ENCODE peak calls at places on chromosome 5, in six cellular contexts. One of them, this sample, is unnamed.
A peak's percentile ranks its signal among the peaks of the same experiment; 100 is the strongest.

GRCh38 chr5:5645891-5646290 is 223.4 kb downstream of the ICE1 start:
- DNase-seq in uterus: no peak
- DNase-seq in right lobe of liver: no peak
- DNase-seq in breast epithelium: no peak
- DNase-seq in mammary epithelial cell: no peak
- DNase-seq in prostate gland: no peak
- DNase-seq in this sample: no peak

GRCh38 chr5:11037080-11037479 is 276.0 kb upstream of the DAP start:
- DNase-seq in uterus: no peak
- DNase-seq in breast epithelium: no peak
- DNase-seq in mammary epithelial cell: no peak
- DNase-seq in prostate gland: no peak
- DNase-seq in right lobe of liver: no peak
- DNase-seq in this sample: no peak

GRCh38 chr5:180353226-180353962 is at the start of gene GFPT2:
- DNase-seq in breast epithelium: peak; percentile 63
- DNase-seq in prostate gland: peak; percentile 64
- DNase-seq in right lobe of liver: peak; percentile 70
- DNase-seq in uterus: peak; percentile 86
- DNase-seq in mammary epithelial cell: peak; percentile 30
- DNase-seq in this sample: peak; percentile 82

GRCh38 chr5:106521701-106522100 is 1149.0 kb downstream of the EFNA5 start:
- DNase-seq in breast epithelium: no peak
- DNase-seq in uterus: no peak
- DNase-seq in mammary epithelial cell: peak; percentile 57
- DNase-seq in prostate gland: no peak
- DNase-seq in right lobe of liver: no peak
- DNase-seq in this sample: no peak

GRCh38 chr5:176365663-176366574 is 632 bp downstream of the ARL10 start:
- DNase-seq in mammary epithelial cell: no peak
- DNase-seq in breast epithelium: no peak
- DNase-seq in uterus: no peak
- DNase-seq in right lobe of liver: peak; percentile 67
- DNase-seq in prostate gland: no peak
- DNase-seq in this sample: peak; percentile 59

GRCh38 chr5:77180167-77181081 is 30.1 kb upstream of the PDE8B start:
- DNase-seq in right lobe of liver: peak; percentile 55
- DNase-seq in uterus: no peak
- DNase-seq in breast epithelium: no peak
- DNase-seq in mammary epithelial cell: no peak
- DNase-seq in prostate gland: peak; percentile 18
- DNase-seq in this sample: no peak

GRCh38 chr5:109823597-109823996 is 133.9 kb downstream of the MAN2A1 start:
- DNase-seq in prostate gland: no peak
- DNase-seq in breast epithelium: no peak
- DNase-seq in uterus: no peak
- DNase-seq in mammary epithelial cell: no peak
- DNase-seq in right lobe of liver: no peak
- DNase-seq in this sample: no peak

GRCh38 chr5:102388235-102388634 is 92.2 kb upstream of the SLCO4C1 start:
- DNase-seq in uterus: no peak
- DNase-seq in breast epithelium: no peak
- DNase-seq in mammary epithelial cell: no peak
- DNase-seq in prostate gland: no peak
- DNase-seq in right lobe of liver: no peak
- DNase-seq in this sample: no peak

GRCh38 chr5:91319667-91320066 is 63.5 kb downstream of the ARRDC3 start:
- DNase-seq in breast epithelium: no peak
- DNase-seq in right lobe of liver: no peak
- DNase-seq in prostate gland: no peak
- DNase-seq in uterus: no peak
- DNase-seq in mammary epithelial cell: no peak
- DNase-seq in this sample: no peak

GRCh38 chr5:73218552-73219171 is 45.7 kb downstream of the TMEM174 start:
- DNase-seq in breast epithelium: no peak
- DNase-seq in right lobe of liver: no peak
- DNase-seq in uterus: no peak
- DNase-seq in mammary epithelial cell: peak; percentile 34
- DNase-seq in prostate gland: no peak
- DNase-seq in this sample: no peak

GRCh38 chr5:153425914-153426313 is 64.6 kb upstream of the GRIA1 start:
- DNase-seq in prostate gland: no peak
- DNase-seq in mammary epithelial cell: peak; percentile 11
- DNase-seq in uterus: no peak
- DNase-seq in breast epithelium: no peak
- DNase-seq in right lobe of liver: no peak
- DNase-seq in this sample: no peak

GRCh38 chr5:34914671-34915138 is 599 bp downstream of the RAD1 start:
- DNase-seq in mammary epithelial cell: no peak
- DNase-seq in prostate gland: peak; percentile 11
- DNase-seq in right lobe of liver: peak; percentile 62
- DNase-seq in uterus: peak; percentile 26
- DNase-seq in breast epithelium: no peak
- DNase-seq in this sample: peak; percentile 20

GRCh38 chr5:149658299-149658698 is 71.8 kb upstream of the PPARGC1B start:
- DNase-seq in right lobe of liver: no peak
- DNase-seq in uterus: no peak
- DNase-seq in prostate gland: no peak
- DNase-seq in breast epithelium: no peak
- DNase-seq in mammary epithelial cell: no peak
- DNase-seq in this sample: no peak

GRCh38 chr5:146877178-146877681 is 1.3 kb downstream of the PPP2R2B start:
- DNase-seq in breast epithelium: no peak
- DNase-seq in right lobe of liver: no peak
- DNase-seq in prostate gland: no peak
- DNase-seq in mammary epithelial cell: no peak
- DNase-seq in uterus: no peak
- DNase-seq in this sample: no peak

GRCh38 chr5:108141676-108142075 is 240.2 kb downstream of the FBXL17 start:
- DNase-seq in prostate gland: no peak
- DNase-seq in right lobe of liver: no peak
- DNase-seq in uterus: no peak
- DNase-seq in breast epithelium: no peak
- DNase-seq in mammary epithelial cell: peak; percentile 43
- DNase-seq in this sample: no peak

GRCh38 chr5:102582706-102583105 is 83.9 kb upstream of the SLCO6A1 start:
- DNase-seq in prostate gland: no peak
- DNase-seq in uterus: no peak
- DNase-seq in mammary epithelial cell: no peak
- DNase-seq in right lobe of liver: no peak
- DNase-seq in breast epithelium: no peak
- DNase-seq in this sample: no peak

GRCh38 chr5:102545175-102545574 is 46.4 kb upstream of the SLCO6A1 start:
- DNase-seq in mammary epithelial cell: no peak
- DNase-seq in prostate gland: no peak
- DNase-seq in uterus: no peak
- DNase-seq in breast epithelium: no peak
- DNase-seq in right lobe of liver: peak; percentile 51
- DNase-seq in this sample: no peak

GRCh38 chr5:67315082-67315801 is 118.6 kb upstream of the CD180 start:
- DNase-seq in prostate gland: no peak
- DNase-seq in breast epithelium: no peak
- DNase-seq in mammary epithelial cell: peak; percentile 76
- DNase-seq in right lobe of liver: no peak
- DNase-seq in uterus: no peak
- DNase-seq in this sample: no peak

GRCh38 chr5:78243639-78244038 is 50.9 kb downstream of the AP3B1 start:
- DNase-seq in breast epithelium: no peak
- DNase-seq in mammary epithelial cell: peak; percentile 1
- DNase-seq in prostate gland: no peak
- DNase-seq in uterus: no peak
- DNase-seq in right lobe of liver: no peak
- DNase-seq in this sample: no peak

GRCh38 chr5:81020478-81021167 is 60.5 kb downstream of the RASGRF2 start:
- DNase-seq in mammary epithelial cell: peak; percentile 33
- DNase-seq in right lobe of liver: no peak
- DNase-seq in breast epithelium: no peak
- DNase-seq in uterus: no peak
- DNase-seq in prostate gland: no peak
- DNase-seq in this sample: no peak

GRCh38 chr5:101860563-101860962 is 435.5 kb downstream of the SLCO4C1 start:
- DNase-seq in mammary epithelial cell: no peak
- DNase-seq in prostate gland: no peak
- DNase-seq in right lobe of liver: no peak
- DNase-seq in uterus: no peak
- DNase-seq in breast epithelium: no peak
- DNase-seq in this sample: no peak

GRCh38 chr5:97297063-97297715 is 114.1 kb upstream of the RIOK2 start:
- DNase-seq in prostate gland: no peak
- DNase-seq in breast epithelium: no peak
- DNase-seq in mammary epithelial cell: peak; percentile 6
- DNase-seq in uterus: no peak
- DNase-seq in right lobe of liver: no peak
- DNase-seq in this sample: no peak

GRCh38 chr5:151755383-151755782 is 3.0 kb downstream of the ATOX1 start:
- DNase-seq in breast epithelium: no peak
- DNase-seq in mammary epithelial cell: no peak
- DNase-seq in prostate gland: no peak
- DNase-seq in uterus: no peak
- DNase-seq in right lobe of liver: no peak
- DNase-seq in this sample: no peak

GRCh38 chr5:151757233-151758140 is 944 bp downstream of the ATOX1 start:
- DNase-seq in right lobe of liver: no peak
- DNase-seq in breast epithelium: no peak
- DNase-seq in prostate gland: peak; percentile 18
- DNase-seq in uterus: no peak
- DNase-seq in mammary epithelial cell: peak; percentile 50
- DNase-seq in this sample: no peak

GRCh38 chr5:151758141-151758429 is 346 bp downstream of the ATOX1 start:
- DNase-seq in uterus: no peak
- DNase-seq in mammary epithelial cell: no peak
- DNase-seq in right lobe of liver: no peak
- DNase-seq in breast epithelium: no peak
- DNase-seq in prostate gland: peak; percentile 7
- DNase-seq in this sample: no peak

GRCh38 chr5:151758430-151759241 is at the start of gene ATOX1:
- DNase-seq in breast epithelium: peak; percentile 88
- DNase-seq in right lobe of liver: peak; percentile 96
- DNase-seq in mammary epithelial cell: peak; percentile 87
- DNase-seq in prostate gland: peak; percentile 90
- DNase-seq in uterus: peak; percentile 89
- DNase-seq in this sample: peak; percentile 92
- TF ChIP-seq CTCF in breast epithelium: no peak
- TF ChIP-seq CTCF in right lobe of liver: peak; percentile 51
- TF ChIP-seq CTCF in mammary epithelial cell: no peak
- TF ChIP-seq CTCF in prostate gland: peak; percentile 60
- TF ChIP-seq CTCF in uterus: peak; percentile 43
- TF ChIP-seq CTCF in this sample: peak; percentile 44

GRCh38 chr5:54523534-54523933 is 6.0 kb downstream of the SNX18 start:
- DNase-seq in right lobe of liver: no peak
- DNase-seq in prostate gland: no peak
- DNase-seq in mammary epithelial cell: no peak
- DNase-seq in breast epithelium: no peak
- DNase-seq in uterus: no peak
- DNase-seq in this sample: no peak
- H3K4me1 ChIP-seq in right lobe of liver: no peaks in the 10 kb centered on the region
- H3K4me1 ChIP-seq in prostate gland: peaks cover 3% of the 10 kb centered on the region
- H3K4me1 ChIP-seq in mammary epithelial cell: peaks cover 34% of the 10 kb centered on the region
- H3K4me1 ChIP-seq in breast epithelium: peaks cover 15% of the 10 kb centered on the region
- H3K4me1 ChIP-seq in uterus: peaks cover 5% of the 10 kb centered on the region
- H3K4me1 ChIP-seq in this sample: peaks cover 76% of the 10 kb centered on the region

DNA sequence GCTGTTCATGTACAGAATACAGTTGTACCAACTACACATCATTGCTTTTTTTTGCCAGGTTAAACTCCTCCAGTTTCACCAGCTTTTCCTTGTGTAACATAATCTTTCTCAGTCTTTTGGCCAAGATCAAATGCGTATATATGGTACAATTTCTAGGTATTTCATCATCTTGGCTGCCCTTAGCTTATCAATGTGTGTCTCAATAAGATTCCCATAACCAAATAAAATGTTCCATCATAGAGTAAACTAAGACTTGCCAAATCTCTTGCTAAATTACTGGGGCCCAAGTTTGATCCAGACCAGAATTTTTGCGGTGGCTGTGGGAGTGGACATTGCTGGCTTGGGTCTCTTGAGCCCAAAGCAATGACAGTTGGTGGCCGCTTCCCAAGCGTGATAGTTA is 24.3 kb upstream of the ERBIN start:
- DNase-seq in right lobe of liver: no peak
- DNase-seq in breast epithelium: no peak
- DNase-seq in uterus: no peak
- DNase-seq in prostate gland: no peak
- DNase-seq in mammary epithelial cell: no peak
- DNase-seq in this sample: no peak
- H3K27ac ChIP-seq in right lobe of liver: no peak overlapping the region
- H3K27ac ChIP-seq in breast epithelium: no peak overlapping the region
- H3K27ac ChIP-seq in uterus: no peak overlapping the region
- H3K27ac ChIP-seq in prostate gland: no peak overlapping the region
- H3K27ac ChIP-seq in mammary epithelial cell: no peak overlapping the region
- H3K27ac ChIP-seq in this sample: no peak overlapping the region

DNA sequence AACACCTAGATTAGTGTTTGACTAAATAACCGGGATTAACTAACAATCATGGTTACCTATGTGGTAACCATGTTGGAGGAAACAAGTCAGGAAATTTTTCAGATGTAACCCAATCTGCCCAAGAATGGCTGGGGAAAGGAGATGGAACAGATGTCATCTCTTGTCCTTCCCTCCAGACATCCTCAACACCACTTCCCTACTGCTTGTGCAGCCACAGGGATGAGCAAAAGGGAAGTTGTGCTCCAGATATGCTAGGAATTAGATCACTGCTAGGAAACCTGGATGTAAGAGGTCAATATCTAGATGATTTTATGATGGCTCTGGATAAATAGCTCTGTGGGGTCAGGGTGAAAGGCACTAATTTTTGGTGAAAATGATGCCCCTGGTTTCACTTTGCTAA is 61.3 kb upstream of the ELL2 start:
- DNase-seq in prostate gland: no peak
- DNase-seq in right lobe of liver: no peak
- DNase-seq in uterus: no peak
- DNase-seq in mammary epithelial cell: no peak
- DNase-seq in breast epithelium: no peak
- DNase-seq in this sample: no peak
- TF ChIP-seq CTCF in prostate gland: no peak
- TF ChIP-seq CTCF in right lobe of liver: no peak
- TF ChIP-seq CTCF in uterus: no peak
- TF ChIP-seq CTCF in mammary epithelial cell: no peak
- TF ChIP-seq CTCF in breast epithelium: no peak
- TF ChIP-seq CTCF in this sample: no peak

GRCh38 chr5:25295067-25295466 is 650.3 kb upstream of the CDH10 start:
- DNase-seq in breast epithelium: no peak
- DNase-seq in mammary epithelial cell: no peak
- DNase-seq in right lobe of liver: no peak
- DNase-seq in prostate gland: no peak
- DNase-seq in uterus: no peak
- DNase-seq in this sample: no peak
- H3K4me1 ChIP-seq in breast epithelium: no peaks in the 10 kb centered on the region
- H3K4me1 ChIP-seq in mammary epithelial cell: no peaks in the 10 kb centered on the region
- H3K4me1 ChIP-seq in right lobe of liver: no peaks in the 10 kb centered on the region
- H3K4me1 ChIP-seq in prostate gland: no peaks in the 10 kb centered on the region
- H3K4me1 ChIP-seq in uterus: no peaks in the 10 kb centered on the region
- H3K4me1 ChIP-seq in this sample: no peaks in the 10 kb centered on the region